ENCODE peak calls at places on chromosomes 4 and X, in six cellular contexts. F is suprapubic skin, K is mucosa of descending colon, O is AG04449, Y is mammary epithelial cell, V is left lung. U is an unnamed sample.

GRCh38 chr4:37648084-37648817 is 37.9 kb downstream of the RELL1 start:
- DNase-seq in F (peak), K (peak), O (peak), Y (peak), V (peak), U (peak)

GRCh38 chr4:118964891-118965411 is 76.3 kb downstream of the SYNPO2 start:
- DNase-seq in F (no peak), K (no peak), O (no peak), Y (no peak), V (no peak), U (no peak)

GRCh38 chrX:45801554-45801953 is 600.9 kb upstream of the DIPK2B start:
- DNase-seq in F (no peak), K (no peak), O (no peak), Y (peak), V (no peak), U (peak)

GRCh38 chr4:22129454-22130075 is 181.0 kb upstream of the KCNIP4 start:
- DNase-seq in F (no peak), K (peak), O (no peak), Y (peak), V (no peak), U (peak)

GRCh38 chrX:12974217-12974796 is 603 bp upstream of the TMSB4X start:
- DNase-seq in F (peak), K (peak), O (no peak), Y (peak), V (peak), U (peak)

GRCh38 chr4:24559889-24560288 is 24.5 kb downstream of the DHX15 start:
- DNase-seq in F (no peak), K (no peak), O (no peak), Y (no peak), V (no peak), U (peak)

GRCh38 chr4:100981447-100982204 is 365.7 kb downstream of the PPP3CA start:
- DNase-seq in F (no peak), K (peak), O (peak), Y (peak), V (no peak), U (peak)

GRCh38 chrX:11259437-11259836 is 33.8 kb upstream of the AMELX start:
- DNase-seq in F (no peak), K (no peak), O (no peak), Y (no peak), V (no peak), U (no peak)

GRCh38 chr4:56308384-56308783 is 78.9 kb downstream of the AASDH start:
- DNase-seq in F (no peak), K (no peak), O (no peak), Y (no peak), V (no peak), U (no peak)

GRCh38 chrX:46687619-46688018 is 71.3 kb downstream of the SLC9A7 start:
- DNase-seq in F (no peak), K (no peak), O (no peak), Y (peak), V (no peak), U (peak)

GRCh38 chr4:72319596-72319995 is 249.4 kb downstream of the ADAMTS3 start:
- DNase-seq in F (no peak), K (no peak), O (peak), Y (peak), V (no peak), U (peak)

GRCh38 chr4:186724861-186725419 is 1.3 kb upstream of the FAT1 start:
- DNase-seq in F (no peak), K (peak), O (no peak), Y (peak), V (no peak), U (peak)

GRCh38 chr4:7120341-7120740 is 52.5 kb upstream of the GRPEL1 start:
- DNase-seq in F (no peak), K (no peak), O (no peak), Y (no peak), V (no peak), U (no peak)

GRCh38 chrX:145936769-145937168 is 119.1 kb downstream of the SLITRK2 start:
- DNase-seq in F (no peak), K (no peak), O (no peak), Y (no peak), V (no peak), U (no peak)

GRCh38 chr4:8394125-8394524 is 46.4 kb downstream of the ACOX3 start:
- DNase-seq in F (peak), K (peak), O (no peak), Y (no peak), V (no peak), U (no peak)

GRCh38 chr4:47287735-47288134 is 175.8 kb downstream of the COMMD8 start:
- DNase-seq in F (no peak), K (no peak), O (peak), Y (peak), V (no peak), U (peak)

GRCh38 chr4:67634741-67635140 is 66.2 kb downstream of the UBA6 start:
- DNase-seq in F (no peak), K (no peak), O (no peak), Y (no peak), V (no peak), U (no peak)

GRCh38 chr4:185782523-185782922 is 29.5 kb downstream of the SORBS2 start:
- DNase-seq in F (no peak), K (no peak), O (no peak), Y (peak), V (no peak), U (peak)

GRCh38 chr4:27414867-27415266 is 554.2 kb downstream of the STIM2 start:
- DNase-seq in F (no peak), K (no peak), O (no peak), Y (no peak), V (no peak), U (no peak)

GRCh38 chr4:94757192-94758140 is at the start of gene BMPR1B:
- DNase-seq in F (no peak), K (peak), O (no peak), Y (peak), V (no peak), U (peak)

GRCh38 chrX:81414630-81415029 is 212.7 kb downstream of the SH3BGRL start:
- DNase-seq in F (no peak), K (no peak), O (no peak), Y (no peak), V (no peak), U (peak)

GRCh38 chr4:2256156-2256731 is 5.7 kb downstream of the MXD4 start:
- DNase-seq in F (peak), K (peak), O (no peak), Y (no peak), V (no peak), U (no peak)

GRCh38 chr4:6498511-6499240 is 26.3 kb upstream of the PPP2R2C start:
- DNase-seq in F (no peak), K (no peak), O (no peak), Y (no peak), V (no peak), U (no peak)

GRCh38 chr4:6695660-6696581 is 2.2 kb downstream of the S100P start:
- DNase-seq in F (peak), K (peak), O (no peak), Y (peak), V (no peak), U (peak)

GRCh38 chrX:108537005-108537404 is 97.4 kb downstream of the COL4A5 start:
- DNase-seq in F (no peak), K (peak), O (no peak), Y (peak), V (no peak), U (peak)

GRCh38 chr4:8506006-8506372 is 65.4 kb downstream of the TRMT44 start:
- DNase-seq in F (no peak), K (no peak), O (no peak), Y (no peak), V (no peak), U (no peak)

GRCh38 chr4:2255501-2256155 is 6.3 kb downstream of the MXD4 start:
- DNase-seq in F (peak), K (peak), O (no peak), Y (no peak), V (peak), U (no peak)

GRCh38 chr4:106095408-106095807 is 200.1 kb downstream of the NPNT start:
- DNase-seq in F (no peak), K (no peak), O (no peak), Y (no peak), V (no peak), U (no peak)

GRCh38 chrX:54042609-54043010 is 1.7 kb downstream of the PHF8 start:
- DNase-seq in F (peak), K (peak), O (no peak), Y (peak), V (peak), U (peak)

GRCh38 chrX:95318882-95319281 is 1365.8 kb upstream of the DIAPH2 start:
- DNase-seq in F (no peak), K (no peak), O (no peak), Y (peak), V (no peak), U (peak)

GRCh38 chr4:3250956-3251690 is 2.2 kb downstream of the MSANTD1 start:
- DNase-seq in F (peak), K (no peak), O (no peak), Y (no peak), V (peak), U (peak)

GRCh38 chrX:72101597-72102037 is 30.1 kb downstream of the RTL5 start:
- DNase-seq in F (no peak), K (no peak), O (no peak), Y (no peak), V (no peak), U (no peak)

GRCh38 chrX:72100051-72100755 is 31.5 kb downstream of the RTL5 start:
- DNase-seq in F (no peak), K (no peak), O (no peak), Y (no peak), V (no peak), U (no peak)

GRCh38 chrX:72105436-72105835 is 26.3 kb downstream of the RTL5 start:
- DNase-seq in F (no peak), K (no peak), O (no peak), Y (no peak), V (no peak), U (no peak)

GRCh38 chrX:72100824-72101351 is 30.8 kb downstream of the RTL5 start:
- DNase-seq in F (no peak), K (peak), O (no peak), Y (no peak), V (peak), U (no peak)

DNA sequence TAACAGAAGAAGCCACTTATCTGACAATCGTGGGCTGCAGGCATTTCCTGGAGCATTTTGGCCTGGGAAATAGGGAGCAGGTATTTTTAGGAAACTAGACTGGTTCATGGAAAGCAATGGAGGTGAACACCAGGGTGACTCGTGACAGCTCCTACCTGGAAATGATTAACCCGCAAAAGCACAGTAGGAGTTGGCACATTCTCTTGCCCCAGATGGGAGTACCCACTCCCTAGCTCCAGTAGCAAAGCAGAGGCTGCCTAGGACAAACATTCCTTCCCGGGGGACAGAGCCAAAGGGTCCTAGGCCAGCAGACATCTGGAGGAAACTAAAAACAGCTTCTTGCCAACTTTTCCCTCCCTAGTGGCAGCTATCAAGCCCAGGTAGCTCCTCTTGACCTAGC is 29.0 kb downstream of the RTL5 start:
- DNase-seq in F (no peak), K (no peak), O (no peak), Y (no peak), V (no peak), U (no peak)
- H3K4me3 ChIP-seq in F (no peak), K (no peak), O (no peak), Y (no peak), V (no peak), U (no peak)

GRCh38 chrX:133928365-133928764 is 57.0 kb downstream of the GPC3 start:
- DNase-seq in F (no peak), K (no peak), O (no peak), Y (no peak), V (no peak), U (no peak)

GRCh38 chrX:133926099-133926498 is 59.3 kb downstream of the GPC3 start:
- DNase-seq in F (no peak), K (no peak), O (no peak), Y (no peak), V (no peak), U (no peak)

GRCh38 chrX:133924548-133924947 is 60.8 kb downstream of the GPC3 start:
- DNase-seq in F (no peak), K (no peak), O (no peak), Y (no peak), V (no peak), U (no peak)

GRCh38 chrX:133929836-133930464 is 55.4 kb downstream of the GPC3 start:
- DNase-seq in F (no peak), K (no peak), O (no peak), Y (peak), V (no peak), U (peak)

GRCh38 chrX:133926809-133927208 is 58.6 kb downstream of the GPC3 start:
- DNase-seq in F (no peak), K (no peak), O (no peak), Y (no peak), V (no peak), U (no peak)
- TF ChIP-seq CTCF in F (no peak), K (no peak), O (no peak), Y (no peak), V (no peak), U (no peak)

GRCh38 chr4:139521764-139522373 is 34.1 kb downstream of the SETD7 start:
- DNase-seq in F (no peak), K (no peak), O (no peak), Y (no peak), V (no peak), U (no peak)
- H3K4me3 ChIP-seq in F (no peak), K (no peak), O (no peak), Y (no peak), V (no peak), U (no peak)

GRCh38 chr4:149897784-149898183 is 82.1 kb upstream of the IQCM start:
- DNase-seq in F (no peak), K (no peak), O (no peak), Y (peak), V (no peak), U (peak)

GRCh38 chr4:149891381-149891780 is 75.7 kb upstream of the IQCM start:
- DNase-seq in F (no peak), K (no peak), O (no peak), Y (no peak), V (no peak), U (no peak)

GRCh38 chr4:149901128-149901527 is 85.5 kb upstream of the IQCM start:
- DNase-seq in F (no peak), K (peak), O (no peak), Y (no peak), V (no peak), U (no peak)

GRCh38 chr4:149896428-149896827 is 80.8 kb upstream of the IQCM start:
- DNase-seq in F (no peak), K (peak), O (no peak), Y (peak), V (no peak), U (peak)
- TF ChIP-seq CTCF in F (no peak), K (no peak), O (peak), Y (peak), V (no peak), U (peak)

GRCh38 chr4:180823116-180823515 is 1420.1 kb upstream of the TENM3 start:
- DNase-seq in F (no peak), K (no peak), O (no peak), Y (no peak), V (no peak), U (no peak)

GRCh38 chr4:180828455-180829018 is 1414.7 kb upstream of the TENM3 start:
- DNase-seq in F (no peak), K (peak), O (peak), Y (peak), V (no peak), U (peak)

GRCh38 chr4:180827610-180828009 is 1415.6 kb upstream of the TENM3 start:
- DNase-seq in F (no peak), K (no peak), O (no peak), Y (peak), V (no peak), U (peak)

GRCh38 chr4:180832086-180832485 is 1411.1 kb upstream of the TENM3 start:
- DNase-seq in F (no peak), K (no peak), O (no peak), Y (no peak), V (no peak), U (no peak)

DNA sequence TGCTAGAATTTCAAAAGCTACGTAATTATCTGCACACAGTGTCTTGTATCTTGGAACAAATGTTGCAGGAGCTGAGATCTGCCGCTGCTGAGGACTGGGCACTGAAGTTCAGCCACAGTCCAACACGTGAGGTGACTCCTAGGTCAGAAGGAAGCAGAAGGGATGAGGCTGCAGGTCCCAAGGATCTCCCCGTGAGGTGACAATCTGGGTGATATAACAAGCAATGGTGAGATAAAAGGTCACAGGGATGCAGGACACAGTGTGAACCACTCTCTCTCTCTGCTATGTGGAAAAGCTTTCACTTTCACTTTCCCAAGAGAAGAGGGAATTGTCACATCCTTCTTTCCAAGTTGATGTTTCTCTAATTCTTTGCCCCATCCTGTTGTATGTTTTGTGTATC is 1416.0 kb upstream of the TENM3 start:
- DNase-seq in F (no peak), K (no peak), O (no peak), Y (no peak), V (no peak), U (no peak)
- H3K4me3 ChIP-seq in F (peak), K (no peak), O (no peak), Y (no peak), V (peak), U (no peak)

GRCh38 chr4:79607979-79608378 is 200.0 kb upstream of the GK2 start:
- DNase-seq in F (no peak), K (no peak), O (no peak), Y (no peak), V (no peak), U (no peak)
- TF ChIP-seq CTCF in F (no peak), K (no peak), O (no peak), Y (no peak), V (no peak), U (no peak)

U was measured in epithelial cell of esophagus.